ENCODE peak calls at places on chromosomes 3 and 15, in four cellular contexts. One of them, this sample, is unnamed.

GRCh38 chr15:91521996-91522395 is 331.5 kb upstream of the SLCO3A1 start:
- DNase-seq in endothelial cell: no peak
- DNase-seq in IMR-90: peak
- DNase-seq in HepG2: no peak
- DNase-seq in this sample: no peak

GRCh38 chr15:101185770-101186169 is 66.1 kb downstream of the CHSY1 start:
- DNase-seq in endothelial cell: no peak
- DNase-seq in HepG2: no peak
- DNase-seq in IMR-90: no peak
- DNase-seq in this sample: no peak

GRCh38 chr3:99929409-99930139 is 111.9 kb downstream of the CMSS1 start:
- DNase-seq in endothelial cell: no peak
- DNase-seq in IMR-90: peak
- DNase-seq in HepG2: no peak
- DNase-seq in this sample: no peak

GRCh38 chr3:23876901-23877300 is 39.9 kb downstream of the NKIRAS1 start:
- DNase-seq in endothelial cell: no peak
- DNase-seq in HepG2: no peak
- DNase-seq in IMR-90: no peak
- DNase-seq in this sample: no peak

GRCh38 chr3:51378726-51379125 is 6.4 kb upstream of the MANF start:
- DNase-seq in HepG2: no peak
- DNase-seq in IMR-90: no peak
- DNase-seq in endothelial cell: no peak
- DNase-seq in this sample: no peak

GRCh38 chr3:171221104-171221503 is 194.6 kb upstream of the SLC2A2 start:
- DNase-seq in HepG2: no peak
- DNase-seq in IMR-90: no peak
- DNase-seq in endothelial cell: no peak
- DNase-seq in this sample: no peak

GRCh38 chr3:186307594-186307993 is 54.4 kb downstream of the DGKG start:
- DNase-seq in IMR-90: peak
- DNase-seq in HepG2: peak
- DNase-seq in endothelial cell: peak
- DNase-seq in this sample: peak

GRCh38 chr15:55282284-55282833 is 7.3 kb downstream of the RAB27A start:
- DNase-seq in endothelial cell: no peak
- DNase-seq in IMR-90: peak
- DNase-seq in HepG2: no peak
- DNase-seq in this sample: no peak

GRCh38 chr15:47587938-47588817 is 129.1 kb upstream of the SEMA6D start:
- DNase-seq in IMR-90: no peak
- DNase-seq in endothelial cell: no peak
- DNase-seq in HepG2: no peak
- DNase-seq in this sample: no peak

GRCh38 chr15:42371125-42371524 is 11.8 kb downstream of the CAPN3 start:
- DNase-seq in IMR-90: peak
- DNase-seq in endothelial cell: no peak
- DNase-seq in HepG2: peak
- DNase-seq in this sample: no peak
- TF ChIP-seq CTCF in IMR-90: peak
- TF ChIP-seq CTCF in endothelial cell: no peak
- TF ChIP-seq CTCF in HepG2: peak
- TF ChIP-seq CTCF in this sample: no peak

DNA sequence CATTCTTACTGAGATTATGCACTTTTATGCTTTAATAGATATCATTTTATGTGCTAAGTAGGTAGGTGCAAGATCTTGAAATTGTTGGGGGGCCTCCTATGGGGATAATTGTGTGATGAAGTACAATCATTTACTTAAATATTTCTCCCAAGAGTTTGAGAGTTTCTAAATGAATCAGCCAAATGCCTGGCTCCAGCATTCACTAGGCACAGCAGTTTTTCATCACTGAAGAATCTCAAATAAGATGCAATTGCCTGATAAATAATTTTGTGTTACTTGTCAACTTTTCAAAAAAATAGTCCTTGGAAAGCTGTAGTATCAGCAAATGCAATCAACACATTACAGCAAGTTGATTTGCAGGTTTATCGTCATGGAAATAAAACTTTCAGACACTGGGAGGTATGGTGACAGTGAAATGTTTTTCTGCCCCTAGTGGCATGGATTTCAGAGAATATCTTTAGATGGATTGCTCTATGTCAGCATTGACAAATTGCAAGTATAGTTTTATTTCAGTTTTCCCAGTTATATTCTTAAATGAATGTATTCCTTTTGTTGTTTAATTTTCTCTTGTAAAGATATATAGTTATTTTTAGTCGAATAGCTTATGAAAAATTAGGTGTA is 167.1 kb downstream of the NEK11 start:
- DNase-seq in IMR-90: no peak
- DNase-seq in endothelial cell: no peak
- DNase-seq in HepG2: no peak
- DNase-seq in this sample: no peak
- TF ChIP-seq CTCF in IMR-90: no peak
- TF ChIP-seq CTCF in endothelial cell: no peak
- TF ChIP-seq CTCF in HepG2: no peak
- TF ChIP-seq CTCF in this sample: peak

GRCh38 chr15:73570355-73571032 is 62.7 kb downstream of the NPTN start:
- DNase-seq in IMR-90: no peak
- DNase-seq in HepG2: no peak
- DNase-seq in endothelial cell: no peak
- DNase-seq in this sample: no peak

GRCh38 chr15:73572296-73572695 is 60.9 kb downstream of the NPTN start:
- DNase-seq in HepG2: no peak
- DNase-seq in endothelial cell: no peak
- DNase-seq in IMR-90: no peak
- DNase-seq in this sample: no peak

GRCh38 chr15:73571346-73571745 is 61.8 kb downstream of the NPTN start:
- DNase-seq in HepG2: peak
- DNase-seq in IMR-90: no peak
- DNase-seq in endothelial cell: no peak
- DNase-seq in this sample: no peak

GRCh38 chr15:73567022-73567421 is 66.2 kb downstream of the NPTN start:
- DNase-seq in endothelial cell: no peak
- DNase-seq in HepG2: no peak
- DNase-seq in IMR-90: no peak
- DNase-seq in this sample: no peak

DNA sequence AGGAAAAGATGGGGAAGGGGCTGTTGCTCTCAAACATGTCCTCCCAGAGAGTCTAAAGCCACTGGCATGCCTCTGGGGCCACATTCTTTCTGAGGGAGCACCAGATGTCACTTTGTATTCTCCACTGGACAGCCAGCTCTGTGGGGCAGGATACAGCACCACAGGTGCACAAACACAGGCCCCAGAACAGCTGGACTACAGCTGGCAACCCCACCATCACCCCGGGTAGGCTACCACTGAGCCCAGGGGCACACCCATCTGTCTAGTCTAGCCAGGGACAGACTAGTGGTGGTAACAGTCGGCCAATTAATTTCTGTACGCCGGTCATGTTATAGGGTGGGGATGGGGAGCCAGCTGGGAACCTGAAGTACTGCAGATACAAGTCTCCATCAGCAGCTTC is 64.3 kb downstream of the NPTN start:
- DNase-seq in endothelial cell: no peak
- DNase-seq in IMR-90: no peak
- DNase-seq in HepG2: no peak
- DNase-seq in this sample: no peak
- TF ChIP-seq CTCF in endothelial cell: no peak
- TF ChIP-seq CTCF in IMR-90: no peak
- TF ChIP-seq CTCF in HepG2: no peak
- TF ChIP-seq CTCF in this sample: no peak

GRCh38 chr3:142929890-142930289 is 33.6 kb downstream of the PAQR9 start:
- DNase-seq in HepG2: no peak
- DNase-seq in IMR-90: no peak
- DNase-seq in endothelial cell: no peak
- DNase-seq in this sample: no peak

GRCh38 chr3:142929109-142929508 is 34.4 kb downstream of the PAQR9 start:
- DNase-seq in IMR-90: peak
- DNase-seq in endothelial cell: peak
- DNase-seq in HepG2: peak
- DNase-seq in this sample: no peak

GRCh38 chr3:142930510-142930909 is 33.0 kb downstream of the PAQR9 start:
- DNase-seq in endothelial cell: no peak
- DNase-seq in HepG2: no peak
- DNase-seq in IMR-90: no peak
- DNase-seq in this sample: no peak

GRCh38 chr3:142934128-142934896 is 29.2 kb downstream of the PAQR9 start:
- DNase-seq in IMR-90: no peak
- DNase-seq in endothelial cell: no peak
- DNase-seq in HepG2: no peak
- DNase-seq in this sample: no peak

DNA sequence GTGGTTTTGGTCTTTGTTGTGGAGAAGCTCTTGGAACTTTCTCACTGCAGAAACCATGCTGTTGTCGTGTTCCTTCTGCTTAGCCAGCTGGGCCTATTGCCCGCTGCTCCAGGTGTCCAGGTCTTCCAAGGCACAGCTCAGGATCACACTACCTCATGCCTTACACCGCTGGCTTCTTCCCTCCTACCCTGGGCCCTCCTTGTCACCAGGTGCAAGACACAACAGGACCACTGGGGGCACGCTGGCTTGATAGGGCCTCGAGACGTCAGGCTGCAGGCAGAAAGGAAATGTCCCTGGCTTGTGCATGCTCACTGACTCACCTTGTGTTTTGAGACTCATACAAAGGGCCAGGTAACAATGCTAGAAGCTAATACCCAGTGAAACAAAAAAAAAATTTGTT is 32.3 kb downstream of the PAQR9 start:
- DNase-seq in endothelial cell: no peak
- DNase-seq in IMR-90: no peak
- DNase-seq in HepG2: peak
- DNase-seq in this sample: no peak
- TF ChIP-seq CTCF in endothelial cell: no peak
- TF ChIP-seq CTCF in IMR-90: no peak
- TF ChIP-seq CTCF in HepG2: peak
- TF ChIP-seq CTCF in this sample: no peak

GRCh38 chr15:74369084-74369745 is 1.8 kb upstream of the CYP11A1 start:
- DNase-seq in IMR-90: no peak
- DNase-seq in HepG2: no peak
- DNase-seq in endothelial cell: no peak
- DNase-seq in this sample: no peak
- TF ChIP-seq CTCF in IMR-90: no peak
- TF ChIP-seq CTCF in HepG2: no peak
- TF ChIP-seq CTCF in endothelial cell: no peak
- TF ChIP-seq CTCF in this sample: no peak

GRCh38 chr3:132174500-132174899 is 139.7 kb upstream of the CPNE4 start:
- DNase-seq in HepG2: no peak
- DNase-seq in IMR-90: no peak
- DNase-seq in endothelial cell: no peak
- DNase-seq in this sample: no peak
- TF ChIP-seq CTCF in HepG2: no peak
- TF ChIP-seq CTCF in IMR-90: no peak
- TF ChIP-seq CTCF in endothelial cell: no peak
- TF ChIP-seq CTCF in this sample: no peak

GRCh38 chr15:25056484-25057429 is 102.0 kb downstream of the SNRPN start:
- DNase-seq in HepG2: no peak
- DNase-seq in IMR-90: no peak
- DNase-seq in endothelial cell: no peak
- DNase-seq in this sample: no peak
- TF ChIP-seq CTCF in HepG2: no peak
- TF ChIP-seq CTCF in IMR-90: no peak
- TF ChIP-seq CTCF in endothelial cell: peak
- TF ChIP-seq CTCF in this sample: no peak

GRCh38 chr15:77633913-77634265 is 1.2 kb upstream of the LINGO1 start:
- DNase-seq in HepG2: no peak
- DNase-seq in IMR-90: no peak
- DNase-seq in endothelial cell: no peak
- DNase-seq in this sample: no peak

GRCh38 chr15:77632760-77633133 is at the start of gene LINGO1:
- DNase-seq in IMR-90: no peak
- DNase-seq in endothelial cell: no peak
- DNase-seq in HepG2: no peak
- DNase-seq in this sample: peak

GRCh38 chr15:77636209-77636608 is 3.5 kb upstream of the LINGO1 start:
- DNase-seq in IMR-90: no peak
- DNase-seq in HepG2: no peak
- DNase-seq in endothelial cell: no peak
- DNase-seq in this sample: no peak

GRCh38 chr15:77633134-77633912 is 611 bp upstream of the LINGO1 start:
- DNase-seq in IMR-90: peak
- DNase-seq in HepG2: peak
- DNase-seq in endothelial cell: peak
- DNase-seq in this sample: peak

GRCh38 chr15:77634266-77634962 is 1.7 kb upstream of the LINGO1 start:
- DNase-seq in HepG2: peak
- DNase-seq in endothelial cell: peak
- DNase-seq in IMR-90: peak
- DNase-seq in this sample: peak
- TF ChIP-seq CTCF in HepG2: peak
- TF ChIP-seq CTCF in endothelial cell: peak
- TF ChIP-seq CTCF in IMR-90: peak
- TF ChIP-seq CTCF in this sample: peak

This sample was measured in neural crest cell.